ENCODE peak calls at places on chromosomes 5 and 9, in ten cellular contexts. G is suprapubic skin; K is GM23248; X is CD4-positive, alpha-beta T cell; I is sigmoid colon; E is psoas muscle; D is lower lobe of right lung; M is effector memory CD4-positive, alpha-beta T cell; U is upper lobe of right lung; Q is heart left ventricle. T is an unnamed sample.

GRCh38 chr5:90983148-90983547 is 400.0 kb downstream of the ARRDC3 start:
- DNase-seq in X (no peak), G (no peak), Q (no peak), U (no peak), E (no peak), K (peak), D (no peak), I (no peak), M (no peak), T (no peak)

GRCh38 chr5:39639618-39640078 is 214.9 kb upstream of the DAB2 start:
- DNase-seq in I (no peak), U (no peak), X (no peak), D (no peak), Q (no peak), G (no peak), K (peak), E (no peak), M (no peak), T (no peak)

GRCh38 chr5:32116574-32117313 is 57.4 kb downstream of the GOLPH3 start:
- DNase-seq in I (no peak), M (no peak), U (no peak), K (peak), D (no peak), E (no peak), X (no peak), G (no peak), Q (no peak), T (no peak)

GRCh38 chr5:141681695-141682641 is at the start of gene ARAP3:
- DNase-seq in D (peak), U (peak), K (peak), I (peak), E (peak), G (peak), X (peak), M (peak), Q (peak), T (no peak)

GRCh38 chr5:150497274-150497988 is 10.5 kb upstream of the NDST1 start:
- DNase-seq in G (no peak), K (peak), Q (peak), U (no peak), E (peak), I (peak), D (no peak), M (no peak), X (no peak), T (peak)

GRCh38 chr9:93094294-93095204 is 1.5 kb upstream of the CARD19 start:
- DNase-seq in U (peak), G (no peak), K (no peak), E (peak), M (no peak), X (no peak), I (peak), D (peak), Q (peak), T (peak)

GRCh38 chr9:21801683-21802417 is 586 bp upstream of the MTAP start:
- DNase-seq in I (peak), U (peak), Q (peak), D (peak), G (peak), X (no peak), M (no peak), E (peak), K (peak), T (no peak)

GRCh38 chr5:67211926-67212325 is 15.3 kb upstream of the CD180 start:
- DNase-seq in K (peak), G (no peak), D (no peak), X (no peak), U (no peak), I (peak), M (no peak), Q (no peak), E (no peak), T (no peak)

GRCh38 chr5:147190236-147190815 is 44.5 kb upstream of the STK32A start:
- DNase-seq in E (no peak), D (no peak), U (no peak), K (peak), Q (no peak), I (no peak), G (no peak), M (no peak), X (no peak), T (no peak)

GRCh38 chr5:154860123-154860522 is 1.7 kb downstream of the CNOT8 start:
- DNase-seq in G (no peak), Q (no peak), E (peak), I (peak), X (no peak), U (peak), M (no peak), D (peak), K (peak), T (no peak)

GRCh38 chr5:54309751-54310432 is 481 bp downstream of the ARL15 start:
- DNase-seq in G (peak), K (peak), X (peak), Q (peak), D (peak), M (peak), I (peak), U (peak), E (no peak), T (peak)

GRCh38 chr5:132687995-132688394 is 14.2 kb downstream of the IL4 start:
- DNase-seq in I (no peak), D (no peak), G (no peak), U (no peak), M (peak), Q (no peak), K (no peak), E (no peak), X (peak), T (no peak)

GRCh38 chr5:142977363-142978051 is 207.3 kb downstream of the ARHGAP26 start:
- DNase-seq in G (no peak), U (no peak), D (no peak), E (no peak), X (peak), Q (no peak), I (no peak), K (peak), M (peak), T (no peak)

GRCh38 chr5:110894805-110895204 is 156.0 kb downstream of the SLC25A46 start:
- DNase-seq in D (no peak), X (no peak), K (no peak), E (no peak), I (no peak), M (no peak), Q (no peak), U (no peak), G (no peak), T (no peak)

GRCh38 chr9:116736406-116736805 is 49.3 kb downstream of the TRIM32 start:
- DNase-seq in D (no peak), I (no peak), X (no peak), K (no peak), Q (no peak), M (no peak), E (no peak), G (no peak), U (no peak), T (no peak)

GRCh38 chr5:1153428-1153827 is 41.6 kb upstream of the SLC12A7 start:
- DNase-seq in G (no peak), M (no peak), U (no peak), E (no peak), K (no peak), Q (no peak), I (no peak), X (no peak), D (no peak), T (no peak)

GRCh38 chr5:168528521-168529360 is at the start of gene FBLL1:
- DNase-seq in U (no peak), I (no peak), X (peak), D (no peak), K (peak), M (no peak), G (no peak), E (no peak), Q (no peak), T (no peak)

GRCh38 chr9:30774326-30774725 is 1610.1 kb upstream of the ACO1 start:
- DNase-seq in X (no peak), D (peak), K (no peak), E (peak), Q (no peak), G (no peak), I (no peak), M (no peak), U (no peak), T (no peak)

DNA sequence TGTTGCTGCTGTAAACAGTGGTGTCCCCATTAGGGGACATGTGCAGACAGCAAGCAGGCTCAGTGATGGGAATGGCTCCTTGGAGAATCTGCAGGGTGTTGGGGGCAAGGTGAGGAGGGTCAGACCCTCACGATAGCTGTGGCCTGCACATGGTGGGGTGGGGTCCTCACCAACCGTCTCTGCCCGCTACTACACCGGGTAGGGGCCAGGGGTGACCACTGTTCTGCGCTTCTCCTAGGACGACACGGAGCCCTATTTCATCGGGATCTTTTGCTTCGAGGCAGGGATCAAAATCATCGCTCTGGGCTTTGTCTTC is 4.9 kb downstream of the CACNA1B start:
- DNase-seq in I (no peak), K (no peak), E (no peak), U (no peak), D (peak), G (no peak), Q (no peak), X (no peak), M (no peak), T (no peak)
- H3K27ac ChIP-seq in I (no peak), K (no peak), E (no peak), U (no peak), D (no peak), G (no peak), Q (no peak), X (no peak), M (no peak), T (no peak)

GRCh38 chr9:121736964-121737462 is 85.6 kb downstream of the DAB2IP start:
- DNase-seq in M (no peak), E (no peak), G (no peak), X (no peak), K (peak), U (peak), D (peak), I (no peak), Q (peak), T (no peak)

GRCh38 chr9:121735792-121736130 is 84.3 kb downstream of the DAB2IP start:
- DNase-seq in I (no peak), M (no peak), Q (no peak), D (no peak), X (no peak), U (no peak), G (no peak), K (peak), E (no peak), T (no peak)

GRCh38 chr9:121736147-121736721 is 84.8 kb downstream of the DAB2IP start:
- DNase-seq in D (peak), X (no peak), U (peak), I (peak), M (no peak), K (peak), G (peak), Q (peak), E (peak), T (no peak)

GRCh38 chr9:121734465-121734864 is 83.0 kb downstream of the DAB2IP start:
- DNase-seq in X (no peak), Q (no peak), G (no peak), D (no peak), M (no peak), E (no peak), K (peak), U (no peak), I (no peak), T (no peak)

GRCh38 chr9:121735065-121735791 is 83.8 kb downstream of the DAB2IP start:
- DNase-seq in G (no peak), E (no peak), M (no peak), Q (no peak), U (no peak), D (no peak), K (peak), I (no peak), X (no peak), T (no peak)
- H3K27ac ChIP-seq in G (peak), E (peak), M (no peak), Q (peak), U (peak), D (peak), K (no peak), I (peak), X (no peak), T (no peak)

GRCh38 chr9:16461851-16462250 is 408.6 kb downstream of the BNC2 start:
- DNase-seq in K (no peak), I (no peak), X (no peak), D (no peak), Q (no peak), G (no peak), E (no peak), M (no peak), U (no peak), T (no peak)

GRCh38 chr9:16460711-16461110 is 409.8 kb downstream of the BNC2 start:
- DNase-seq in M (no peak), U (no peak), Q (no peak), G (no peak), E (no peak), X (no peak), I (no peak), K (no peak), D (no peak), T (no peak)

GRCh38 chr9:16458696-16459420 is 411.6 kb downstream of the BNC2 start:
- DNase-seq in G (no peak), K (peak), I (no peak), U (no peak), Q (no peak), E (no peak), X (no peak), M (no peak), D (no peak), T (no peak)

GRCh38 chr9:16461231-16461840 is 409.1 kb downstream of the BNC2 start:
- DNase-seq in K (no peak), D (no peak), I (no peak), M (no peak), U (no peak), G (no peak), X (no peak), Q (no peak), E (no peak), T (no peak)

GRCh38 chr9:16459421-16460148 is 410.9 kb downstream of the BNC2 start:
- DNase-seq in Q (no peak), E (no peak), U (no peak), M (no peak), I (no peak), X (no peak), D (no peak), K (no peak), G (no peak), T (no peak)
- H3K27ac ChIP-seq in Q (no peak), E (no peak), U (no peak), M (no peak), I (peak), X (no peak), D (no peak), K (no peak), G (peak), T (no peak)

DNA sequence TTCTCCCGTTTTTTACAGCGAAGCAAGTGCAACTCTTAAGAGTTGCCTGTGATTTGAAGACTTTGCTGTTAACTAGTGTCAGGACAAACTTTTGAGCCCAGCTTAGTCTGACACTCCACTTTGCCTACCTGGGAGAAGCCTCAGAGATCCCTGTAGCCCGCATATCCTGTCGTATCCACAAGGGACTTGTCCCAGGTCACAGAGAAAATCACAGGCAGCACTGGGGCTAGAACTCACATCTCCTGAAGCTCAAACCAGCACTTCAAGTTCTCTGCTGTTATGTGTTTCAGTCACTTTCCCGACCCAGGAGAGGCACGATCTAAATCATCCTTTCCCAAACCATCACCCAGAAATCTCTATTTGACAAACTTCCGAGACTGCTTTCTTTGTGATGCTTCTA is 584.5 kb downstream of the ACTL7B start:
- DNase-seq in K (no peak), Q (no peak), X (no peak), U (no peak), M (no peak), I (no peak), G (no peak), E (no peak), D (no peak), T (no peak)
- H3K27ac ChIP-seq in K (no peak), Q (no peak), X (no peak), U (no peak), M (no peak), I (no peak), G (peak), E (no peak), D (no peak), T (no peak)